ENCODE peak calls at places on chromosomes 6 and 20, in ten cellular contexts. P is midbrain; F is activated T-cell treated with anti-CD3 and anti-CD28 coated beads, Interleukin-2, amount 50 U/mL, for 72 hours; I is ELR; K is NCI-H1694 treated with DMSO at 0.1 percent for 48 hours; O is nephron progenitor cell; Z is foreskin keratinocyte; J is Panc1; D is ACHN; U is neuronal stem cell. V is an unnamed sample.

GRCh38 chr6:101879782-101880181 is 486.3 kb downstream of the GRIK2 start:
- DNase-seq in P (no peak), Z (no peak), J (no peak), I (no peak), O (no peak), U (no peak), K (no peak), D (no peak), F (no peak), V (no peak)

GRCh38 chr6:53437557-53438202 is 88.9 kb upstream of the ELOVL5 start:
- DNase-seq in J (peak; percentile 48), O (peak; percentile 12), Z (peak; percentile 70), U (peak; percentile 27), I (peak; percentile 89), D (peak; percentile 76), K (peak; percentile 20), P (peak; percentile 73), F (peak; percentile 20), V (peak; percentile 58)

GRCh38 chr20:57478176-57478575 is 46.8 kb downstream of the CTCFL start:
- DNase-seq in U (no peak), D (no peak), F (no peak), P (no peak), Z (no peak), K (no peak), I (no peak), O (no peak), J (no peak), V (no peak)

GRCh38 chr20:62768234-62768814 is 27.9 kb upstream of the MRGBP start:
- DNase-seq in Z (no peak), D (no peak), F (no peak), U (no peak), K (no peak), O (no peak), J (no peak), I (no peak), P (no peak), V (no peak)

GRCh38 chr6:121932071-121933009 is 467.1 kb upstream of the HSF2 start:
- DNase-seq in O (peak; percentile 70), U (peak; percentile 18), Z (no peak), D (no peak), J (peak; percentile 46), K (no peak), F (no peak), I (peak; percentile 88), P (no peak), V (peak; percentile 22)

GRCh38 chr6:17584241-17584803 is 15.8 kb upstream of the FAM8A1 start:
- DNase-seq in F (no peak), P (peak; percentile 79), I (peak; percentile 84), O (no peak), D (peak; percentile 68), Z (peak; percentile 66), K (peak; percentile 96), U (peak; percentile 49), J (peak; percentile 61), V (peak; percentile 83)

GRCh38 chr6:74170118-74170517 is 474.1 kb downstream of the CD109 start:
- DNase-seq in F (no peak), I (no peak), K (no peak), O (no peak), P (no peak), D (no peak), U (no peak), J (no peak), Z (peak; percentile 96), V (no peak)

GRCh38 chr6:5672581-5673011 is 334.1 kb downstream of the NRN1 start:
- DNase-seq in K (no peak), U (no peak), Z (peak; percentile 90), P (no peak), D (peak; percentile 13), O (no peak), J (no peak), F (no peak), I (peak; percentile 87), V (no peak)

GRCh38 chr20:9359561-9360308 is 154.7 kb upstream of the LAMP5 start:
- DNase-seq in I (peak; percentile 62), O (peak; percentile 36), K (peak; percentile 8), P (peak; percentile 52), F (peak; percentile 0), Z (peak; percentile 32), U (peak; percentile 56), D (peak; percentile 36), J (peak; percentile 12), V (peak; percentile 53)

GRCh38 chr6:27148404-27148795 is 99.1 kb upstream of the PRSS16 start:
- DNase-seq in P (no peak), I (peak; percentile 44), F (no peak), O (no peak), K (no peak), D (no peak), J (no peak), Z (no peak), U (no peak), V (no peak)

GRCh38 chr20:45905505-45906079 is 6.4 kb downstream of the PLTP start:
- DNase-seq in K (no peak), D (peak; percentile 15), J (peak; percentile 58), F (no peak), I (peak; percentile 100), U (no peak), O (no peak), P (no peak), Z (peak; percentile 89), V (no peak)

GRCh38 chr6:47413752-47414516 is 63.7 kb upstream of the CD2AP start:
- DNase-seq in P (peak; percentile 46), D (peak; percentile 72), J (peak; percentile 61), F (peak; percentile 42), O (peak; percentile 12), I (peak; percentile 78), U (peak; percentile 48), K (peak; percentile 44), Z (peak; percentile 64), V (peak; percentile 87)

GRCh38 chr6:43772571-43773049 is 2.6 kb downstream of the VEGFA start:
- DNase-seq in J (no peak), P (peak; percentile 36), U (peak; percentile 51), O (peak; percentile 43), D (peak; percentile 24), I (peak; percentile 37), Z (no peak), F (peak; percentile 12), K (no peak), V (peak; percentile 55)

GRCh38 chr6:20757761-20758160 is 223.5 kb downstream of the CDKAL1 start:
- DNase-seq in P (no peak), J (no peak), I (peak; percentile 80), K (no peak), Z (peak; percentile 54), D (peak; percentile 74), U (no peak), O (no peak), F (no peak), V (no peak)

GRCh38 chr6:154438882-154439281 is 71.6 kb downstream of the CNKSR3 start:
- DNase-seq in K (no peak), J (no peak), P (no peak), O (no peak), U (no peak), Z (peak; percentile 43), I (no peak), D (no peak), F (no peak), V (no peak)

V was measured in Ammon's horn.